ENCODE peak calls at places on chromosomes 7 and 10, in seven cellular contexts. X, Y, C, P, Z, Q and U are unnamed samples.

GRCh38 chr10:72426982-72427381 is 72.3 kb upstream of the DNAJB12 start:
- DNase-seq in X (no peak), Y (no peak), C (peak), P (no peak), Z (no peak), Q (peak), U (no peak)

GRCh38 chr7:135672560-135673359 is 10.4 kb downstream of the STMP1 start:
- DNase-seq in X (peak), Y (peak), C (peak), P (peak), Z (peak), Q (peak), U (peak)

GRCh38 chr10:132942101-132942739 is at the start of gene CFAP46:
- DNase-seq in X (peak), Y (no peak), C (peak), P (peak), Z (peak), Q (peak), U (no peak)

GRCh38 chr7:2771274-2771711 is 72.8 kb downstream of the GNA12 start:
- DNase-seq in X (no peak), Y (no peak), C (no peak), P (no peak), Z (no peak), Q (no peak), U (no peak)

GRCh38 chr10:124748953-124749645 is 4.9 kb upstream of the FAM53B start:
- DNase-seq in X (no peak), Y (no peak), C (no peak), P (no peak), Z (no peak), Q (no peak), U (no peak)

GRCh38 chr10:89337493-89337892 is 9.7 kb downstream of the IFIT3 start:
- DNase-seq in X (peak), Y (no peak), C (no peak), P (no peak), Z (peak), Q (no peak), U (no peak)

GRCh38 chr10:75304313-75304712 is 68.6 kb upstream of the COMTD1 start:
- DNase-seq in X (no peak), Y (no peak), C (no peak), P (no peak), Z (no peak), Q (no peak), U (no peak)

GRCh38 chr10:93471110-93471651 is 11.0 kb downstream of the MYOF start:
- DNase-seq in X (peak), Y (no peak), C (no peak), P (peak), Z (peak), Q (no peak), U (peak)

GRCh38 chr10:5654218-5654755 is 12.1 kb downstream of the ASB13 start:
- DNase-seq in X (no peak), Y (peak), C (no peak), P (no peak), Z (no peak), Q (no peak), U (peak)

GRCh38 chr7:98227939-98228338 is 16.7 kb downstream of the BHLHA15 start:
- DNase-seq in X (no peak), Y (no peak), C (no peak), P (no peak), Z (no peak), Q (no peak), U (no peak)

GRCh38 chr7:16301251-16301650 is 120.1 kb downstream of the CRPPA start:
- DNase-seq in X (no peak), Y (no peak), C (no peak), P (no peak), Z (no peak), Q (no peak), U (no peak)

GRCh38 chr7:130875265-130875741 is 141.3 kb upstream of the KLF14 start:
- DNase-seq in X (peak), Y (peak), C (peak), P (peak), Z (no peak), Q (peak), U (peak)

GRCh38 chr10:47022311-47023131 is 111.3 kb downstream of the PTPN20 start:
- DNase-seq in X (no peak), Y (no peak), C (no peak), P (no peak), Z (no peak), Q (no peak), U (no peak)

GRCh38 chr10:65419629-65420028 is 1506.2 kb upstream of the LRRTM3 start:
- DNase-seq in X (no peak), Y (no peak), C (no peak), P (peak), Z (no peak), Q (no peak), U (peak)

GRCh38 chr10:29064665-29065064 is 224.2 kb upstream of the LYZL1 start:
- DNase-seq in X (peak), Y (no peak), C (no peak), P (no peak), Z (no peak), Q (no peak), U (peak)

GRCh38 chr7:81688622-81689411 is 81.0 kb downstream of the HGF start:
- DNase-seq in X (no peak), Y (no peak), C (peak), P (no peak), Z (no peak), Q (no peak), U (no peak)

GRCh38 chr10:131843089-131843595 is 57.7 kb upstream of the PPP2R2D start:
- DNase-seq in X (no peak), Y (no peak), C (no peak), P (no peak), Z (no peak), Q (no peak), U (no peak)

GRCh38 chr7:44073664-44074348 is 8.4 kb upstream of the PGAM2 start:
- DNase-seq in X (peak), Y (no peak), C (no peak), P (no peak), Z (no peak), Q (peak), U (peak)

GRCh38 chr7:8581842-8582241 is 148.4 kb downstream of the NXPH1 start:
- DNase-seq in X (no peak), Y (no peak), C (no peak), P (no peak), Z (no peak), Q (no peak), U (no peak)

GRCh38 chr7:5200561-5201235 is 10.7 kb downstream of the WIPI2 start:
- DNase-seq in X (no peak), Y (no peak), C (no peak), P (no peak), Z (no peak), Q (peak), U (no peak)

GRCh38 chr10:110495731-110496552 is 1.8 kb upstream of the DUSP5 start:
- DNase-seq in X (peak), Y (no peak), C (peak), P (peak), Z (no peak), Q (peak), U (peak)

DNA sequence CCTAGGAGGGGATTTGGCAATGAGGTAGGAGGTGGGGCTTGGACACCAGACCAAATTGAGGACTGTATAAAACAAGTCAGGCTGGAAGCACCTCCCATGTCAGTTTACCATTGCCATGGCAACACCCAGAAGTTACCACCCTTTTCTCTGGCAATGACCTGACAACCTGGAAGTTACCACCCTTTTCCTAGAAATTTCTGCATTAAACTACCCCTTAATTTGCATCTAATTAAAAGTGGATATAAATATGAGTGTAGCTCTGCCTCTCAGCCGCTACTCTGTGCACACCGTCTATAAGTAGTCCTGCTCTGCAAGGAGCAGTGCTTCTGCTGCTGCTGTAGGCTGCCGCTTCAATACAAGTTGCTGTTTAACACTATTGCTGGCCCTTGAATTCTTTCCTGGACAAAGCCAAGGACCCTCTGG is 7.9 kb upstream of the BLNK start:
- DNase-seq in X (no peak), Y (peak), C (no peak), P (no peak), Z (no peak), Q (peak), U (no peak)
- TF ChIP-seq EZH2phosphoT487 in X (no peak), Y (no peak), C (no peak), P (no peak), Z (no peak), Q (no peak), U (no peak)

DNA sequence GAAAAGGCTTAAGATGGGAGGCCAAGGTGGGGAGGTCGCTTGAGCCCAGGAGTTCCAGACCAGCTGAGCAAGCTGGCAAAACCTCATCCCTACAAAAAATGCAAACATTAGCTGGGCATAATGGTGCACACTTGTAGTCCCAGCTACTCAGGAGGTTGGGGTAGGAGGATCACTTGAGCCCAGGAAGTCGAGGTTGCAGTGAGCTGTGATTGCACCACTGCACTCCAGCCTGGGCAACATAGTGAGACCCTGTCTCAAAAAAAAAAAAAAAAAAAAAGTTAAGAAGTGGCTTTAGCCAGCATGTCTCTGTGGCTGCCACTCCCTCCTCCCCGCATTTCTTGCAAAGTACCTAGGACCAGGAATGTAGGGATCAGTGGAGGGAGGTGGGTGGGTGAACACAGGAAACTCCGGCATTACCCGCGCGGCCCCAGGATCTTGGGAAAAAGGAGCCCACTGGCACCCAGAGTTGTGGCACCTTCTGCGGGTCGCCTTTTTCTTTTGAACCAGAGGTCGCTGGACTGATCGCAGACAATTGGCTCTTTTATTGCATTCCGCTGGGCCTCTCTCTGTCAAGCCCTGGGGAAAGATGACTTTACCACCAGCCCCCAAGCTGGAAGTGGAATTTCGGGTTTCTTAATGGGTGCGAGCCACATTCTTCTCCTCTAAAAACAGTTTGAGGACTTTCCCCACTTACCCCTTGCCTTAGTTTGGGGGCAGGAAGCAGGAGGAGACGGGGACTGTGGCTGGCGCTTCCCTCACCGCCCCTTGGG is 3.5 kb downstream of the VGF start:
- DNase-seq in X (no peak), Y (no peak), C (peak), P (no peak), Z (no peak), Q (peak), U (peak)
- H3K27ac ChIP-seq in X (no peak), Y (no peak), C (no peak), P (peak), Z (peak), Q (peak), U (peak)

GRCh38 chr7:13742126-13742525 is 247.3 kb downstream of the ETV1 start:
- DNase-seq in X (peak), Y (no peak), C (no peak), P (peak), Z (peak), Q (peak), U (peak)
- TF ChIP-seq EZH2phosphoT487 in X (peak), Y (no peak), C (no peak), P (no peak), Z (no peak), Q (no peak), U (no peak)

DNA sequence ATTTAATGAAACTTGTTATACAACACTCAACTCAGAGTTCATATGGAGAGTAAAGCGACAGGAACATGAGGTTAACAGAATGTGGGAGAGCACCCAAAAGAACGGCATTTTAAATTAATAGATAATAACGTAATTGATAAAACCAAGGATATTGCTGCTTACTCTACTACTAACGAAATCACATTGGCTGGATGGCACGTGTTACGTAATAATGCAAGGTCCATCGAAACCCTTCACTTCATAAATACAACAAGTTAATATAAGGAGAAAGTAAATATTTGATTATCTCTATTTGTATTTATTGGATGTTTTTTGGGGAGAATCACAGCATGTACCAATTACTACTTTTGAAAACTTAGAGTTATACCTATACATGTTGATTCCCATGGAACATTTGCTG is 1.5 kb downstream of the PRKG1 start:
- DNase-seq in X (no peak), Y (no peak), C (no peak), P (no peak), Z (no peak), Q (no peak), U (no peak)
- H3K27ac ChIP-seq in X (no peak), Y (no peak), C (no peak), P (no peak), Z (no peak), Q (no peak), U (no peak)

DNA sequence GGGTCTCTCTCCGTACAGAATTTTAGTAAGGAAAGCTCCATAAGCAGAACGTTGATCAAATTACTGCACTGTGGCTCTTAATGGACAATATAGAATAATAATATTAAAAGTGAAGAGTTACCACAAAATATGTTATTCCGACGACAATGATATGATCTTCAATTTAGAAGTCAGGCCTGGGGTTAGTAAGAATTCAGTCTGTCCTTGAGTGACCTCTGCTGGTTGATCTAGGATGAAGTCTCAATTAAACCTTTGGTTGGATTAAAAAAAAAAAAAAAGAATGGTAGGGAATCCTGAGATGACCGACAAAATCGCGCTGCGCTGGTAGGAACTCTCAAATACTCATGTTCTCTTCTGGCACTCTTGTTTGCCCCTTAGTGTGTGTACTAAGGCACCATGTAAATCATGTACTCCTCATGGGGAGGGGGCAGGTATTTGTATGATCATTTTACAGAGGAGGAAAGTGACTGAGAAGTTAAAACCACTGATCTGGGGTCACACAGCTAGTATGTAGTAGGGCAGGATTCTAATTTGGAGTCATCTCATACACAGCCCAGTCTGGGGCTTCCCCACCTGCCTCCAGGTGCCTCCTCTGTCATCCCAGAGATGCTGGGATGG is 161.3 kb upstream of the NPVF start:
- DNase-seq in X (peak), Y (peak), C (peak), P (peak), Z (peak), Q (peak), U (peak)
- TF ChIP-seq EZH2phosphoT487 in X (no peak), Y (no peak), C (no peak), P (no peak), Z (no peak), Q (no peak), U (no peak)

DNA sequence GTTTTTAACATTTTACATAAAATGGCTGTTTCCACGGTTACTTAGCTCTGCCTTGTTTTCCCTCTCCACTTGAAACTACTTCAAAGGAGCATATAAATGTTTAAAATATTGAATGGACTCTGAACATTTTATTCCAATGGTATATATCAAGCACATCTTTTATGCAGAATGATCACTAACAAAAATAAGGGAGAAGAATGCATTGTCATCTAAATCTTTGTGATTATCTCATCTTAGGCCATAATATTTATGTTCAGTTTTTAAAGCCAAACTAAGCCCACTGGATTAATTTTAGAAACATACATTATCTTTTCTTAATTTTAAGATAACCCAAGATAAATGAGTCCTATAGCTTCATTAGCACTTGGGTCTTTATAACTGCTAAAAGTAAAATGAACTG is 13.4 kb upstream of the EBLN1 start:
- DNase-seq in X (no peak), Y (no peak), C (no peak), P (no peak), Z (no peak), Q (no peak), U (no peak)
- H3K27ac ChIP-seq in X (no peak), Y (no peak), C (no peak), P (no peak), Z (no peak), Q (no peak), U (peak)

DNA sequence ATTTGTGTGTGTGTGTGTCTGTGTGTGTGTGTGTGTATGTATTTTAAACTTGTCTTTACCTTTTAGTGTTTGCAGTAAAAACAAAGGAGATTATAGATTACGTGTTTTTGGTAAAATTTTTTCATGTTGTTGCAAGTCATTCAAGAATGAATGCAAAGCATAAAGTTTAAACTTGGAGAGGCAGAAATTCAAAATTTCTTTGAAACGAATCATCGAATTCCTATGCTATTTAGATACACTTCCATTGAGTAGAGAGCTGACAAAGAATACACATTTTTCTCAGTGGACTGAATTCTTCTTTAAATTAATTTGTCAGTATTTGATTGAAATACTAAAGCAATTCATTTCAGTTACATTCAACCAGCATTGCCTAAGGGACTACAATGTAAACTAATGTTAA is 66.0 kb upstream of the HDAC9 start:
- DNase-seq in X (peak), Y (no peak), C (no peak), P (no peak), Z (no peak), Q (no peak), U (peak)
- TF ChIP-seq EZH2phosphoT487 in X (no peak), Y (no peak), C (no peak), P (no peak), Z (no peak), Q (no peak), U (no peak)

GRCh38 chr10:91104185-91105041 is 116.0 kb upstream of the PCGF5 start:
- DNase-seq in X (no peak), Y (no peak), C (no peak), P (no peak), Z (no peak), Q (no peak), U (no peak)

GRCh38 chr10:91105269-91105668 is 115.2 kb upstream of the PCGF5 start:
- DNase-seq in X (no peak), Y (no peak), C (no peak), P (no peak), Z (no peak), Q (no peak), U (no peak)

GRCh38 chr10:91108820-91109219 is 111.6 kb upstream of the PCGF5 start:
- DNase-seq in X (no peak), Y (no peak), C (no peak), P (no peak), Z (no peak), Q (no peak), U (no peak)

GRCh38 chr10:91103384-91104184 is 116.9 kb upstream of the PCGF5 start:
- DNase-seq in X (no peak), Y (peak), C (no peak), P (no peak), Z (no peak), Q (no peak), U (no peak)
- H3K27ac ChIP-seq in X (no peak), Y (no peak), C (no peak), P (no peak), Z (no peak), Q (no peak), U (no peak)

DNA sequence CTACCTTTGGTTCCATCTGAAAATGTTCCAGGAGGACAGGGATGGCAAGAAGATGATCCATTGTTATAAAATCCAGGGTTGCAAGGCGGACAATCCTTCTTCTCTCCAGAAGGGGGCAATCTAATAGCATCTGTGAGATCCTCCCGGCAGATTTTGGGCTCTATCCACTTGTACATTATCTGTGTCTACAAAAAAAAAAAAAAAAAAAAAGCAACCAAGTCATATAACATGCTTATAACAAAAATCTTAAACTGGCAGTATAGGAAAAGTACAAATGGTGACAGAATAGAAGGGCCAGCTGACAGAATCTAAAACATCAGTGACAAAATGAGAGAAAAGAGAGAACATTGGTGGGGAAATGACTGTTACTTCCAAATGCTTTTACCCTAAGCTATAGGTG is 132.7 kb downstream of the ELAPOR2 start:
- DNase-seq in X (peak), Y (peak), C (peak), P (peak), Z (peak), Q (peak), U (peak)
- TF ChIP-seq EZH2phosphoT487 in X (no peak), Y (no peak), C (no peak), P (no peak), Z (no peak), Q (no peak), U (no peak)

DNA sequence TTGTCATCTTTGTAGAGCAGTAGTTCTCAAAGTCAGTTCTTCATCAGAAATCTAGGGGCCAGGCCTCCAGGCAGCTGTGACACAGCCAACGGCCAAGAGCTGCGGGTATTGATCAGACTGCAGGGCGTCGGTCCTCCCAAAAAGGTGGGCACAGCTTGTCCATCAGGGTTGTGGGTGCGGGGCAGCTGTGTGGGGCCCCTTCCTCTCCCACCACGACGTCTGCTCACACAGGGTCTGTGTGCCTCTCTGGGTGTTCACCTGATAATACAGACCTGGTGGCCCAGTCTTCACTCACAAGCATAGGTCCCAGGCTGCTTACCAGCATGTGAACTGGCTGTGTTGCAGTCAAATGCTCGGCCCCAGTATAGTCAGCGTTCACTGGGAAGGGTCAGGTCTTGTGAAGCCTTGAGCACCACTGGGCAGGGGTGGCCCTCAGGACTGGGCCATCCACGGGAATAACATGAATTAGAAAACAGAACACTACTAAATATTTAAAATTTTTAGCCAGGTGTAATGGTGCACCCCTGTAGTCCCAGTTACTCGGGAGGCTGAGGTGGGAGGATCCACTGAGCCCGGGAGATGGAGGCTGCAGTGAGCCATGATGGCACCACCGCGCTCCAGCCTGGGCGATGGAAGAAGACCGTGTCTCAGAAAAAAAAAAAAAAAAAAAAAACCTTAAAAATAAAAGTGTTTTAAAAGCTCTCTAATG is 102.8 kb upstream of the DIP2C start:
- DNase-seq in X (no peak), Y (no peak), C (no peak), P (no peak), Z (no peak), Q (no peak), U (no peak)
- H3K27ac ChIP-seq in X (no peak), Y (no peak), C (no peak), P (no peak), Z (no peak), Q (no peak), U (no peak)